ENCODE peak calls at places on chromosome 15, in nine cellular contexts. X, E, K, G, U, Y, C, H and R are unnamed samples.

GRCh38 chr15:98735895-98736617 is 87.7 kb downstream of the IGF1R start:
- DNase-seq in X (no peak), E (no peak), K (no peak), G (no peak), U (no peak), Y (no peak), C (no peak), H (no peak), R (no peak)

GRCh38 chr15:66240240-66240842 is 13.2 kb downstream of the MEGF11 start:
- DNase-seq in X (no peak), E (no peak), K (no peak), G (no peak), U (no peak), Y (no peak), C (no peak), H (no peak), R (no peak)

GRCh38 chr15:66883322-66883911 is 181.4 kb downstream of the SMAD6 start:
- DNase-seq in X (peak), E (no peak), K (peak), G (peak), U (peak), Y (peak), C (peak), H (peak), R (no peak)

GRCh38 chr15:49242820-49243219 is 72.8 kb downstream of the GALK2 start:
- DNase-seq in X (no peak), E (no peak), K (no peak), G (peak), U (peak), Y (no peak), C (no peak), H (no peak), R (no peak)

GRCh38 chr15:21269121-21269520 is 171.2 kb downstream of the POTEB3 start:
- DNase-seq in X (no peak), E (no peak), K (peak), G (no peak), U (no peak), Y (no peak), C (no peak), H (no peak), R (no peak)

GRCh38 chr15:48493084-48493762 is 152.3 kb downstream of the FBN1 start:
- DNase-seq in X (no peak), E (no peak), K (no peak), G (peak), U (peak), Y (no peak), C (no peak), H (no peak), R (no peak)

GRCh38 chr15:73325191-73325980 is 43.4 kb downstream of the HCN4 start:
- DNase-seq in X (no peak), E (no peak), K (peak), G (no peak), U (no peak), Y (no peak), C (no peak), H (no peak), R (peak)

GRCh38 chr15:38129531-38130199 is 123.0 kb upstream of the SPRED1 start:
- DNase-seq in X (peak), E (peak), K (no peak), G (peak), U (peak), Y (peak), C (no peak), H (no peak), R (peak)

GRCh38 chr15:36888018-36888992 is 212.0 kb downstream of the MEIS2 start:
- DNase-seq in X (no peak), E (no peak), K (no peak), G (no peak), U (peak), Y (no peak), C (no peak), H (no peak), R (no peak)

GRCh38 chr15:41984622-41985021 is 12.3 kb upstream of the EHD4 start:
- DNase-seq in X (no peak), E (no peak), K (no peak), G (no peak), U (no peak), Y (peak), C (no peak), H (no peak), R (no peak)

GRCh38 chr15:91075761-91076160 is 24.3 kb upstream of the SV2B start:
- DNase-seq in X (no peak), E (no peak), K (no peak), G (no peak), U (no peak), Y (no peak), C (no peak), H (no peak), R (no peak)

GRCh38 chr15:93862791-93863190 is 368.6 kb upstream of the MCTP2 start:
- DNase-seq in X (no peak), E (no peak), K (no peak), G (no peak), U (no peak), Y (no peak), C (no peak), H (no peak), R (no peak)

GRCh38 chr15:66323312-66323928 is 30.1 kb downstream of the DIS3L start:
- DNase-seq in X (no peak), E (no peak), K (no peak), G (no peak), U (no peak), Y (no peak), C (no peak), H (no peak), R (no peak)

GRCh38 chr15:36810656-36811449 is 231.4 kb downstream of the CDIN1 start:
- DNase-seq in X (no peak), E (no peak), K (no peak), G (no peak), U (no peak), Y (no peak), C (no peak), H (no peak), R (no peak)

GRCh38 chr15:71411538-71412482 is 296.5 kb downstream of the THSD4 start:
- DNase-seq in X (no peak), E (no peak), K (peak), G (peak), U (no peak), Y (no peak), C (no peak), H (no peak), R (no peak)

GRCh38 chr15:65410972-65411371 is 11.8 kb downstream of the IGDCC4 start:
- DNase-seq in X (no peak), E (no peak), K (no peak), G (no peak), U (no peak), Y (peak), C (no peak), H (no peak), R (no peak)

GRCh38 chr15:58548308-58549012 is 116.7 kb downstream of the LIPC start:
- DNase-seq in X (no peak), E (no peak), K (no peak), G (no peak), U (no peak), Y (no peak), C (no peak), H (no peak), R (no peak)

GRCh38 chr15:65638681-65639089 is 16.9 kb downstream of the SLC24A1 start:
- DNase-seq in X (no peak), E (peak), K (peak), G (peak), U (peak), Y (no peak), C (no peak), H (no peak), R (peak)

GRCh38 chr15:42101861-42102260 is 7.5 kb upstream of the PLA2G4D start:
- DNase-seq in X (no peak), E (no peak), K (no peak), G (peak), U (peak), Y (no peak), C (no peak), H (no peak), R (no peak)

GRCh38 chr15:58136731-58137130 is 1.4 kb upstream of the AQP9 start:
- DNase-seq in X (no peak), E (no peak), K (no peak), G (no peak), U (peak), Y (no peak), C (no peak), H (no peak), R (no peak)

GRCh38 chr15:73715417-73715816 is 31.2 kb downstream of the CD276 start:
- DNase-seq in X (no peak), E (no peak), K (no peak), G (no peak), U (no peak), Y (no peak), C (no peak), H (no peak), R (no peak)

GRCh38 chr15:79004336-79004735 is 59.5 kb upstream of the CTSH start:
- DNase-seq in X (no peak), E (no peak), K (peak), G (peak), U (peak), Y (no peak), C (no peak), H (no peak), R (peak)

GRCh38 chr15:46260937-46261336 is 626.1 kb downstream of the SQOR start:
- DNase-seq in X (no peak), E (no peak), K (no peak), G (no peak), U (no peak), Y (no peak), C (no peak), H (no peak), R (no peak)

GRCh38 chr15:45134682-45135604 is 5.1 kb downstream of the DUOX1 start:
- DNase-seq in X (no peak), E (no peak), K (no peak), G (no peak), U (no peak), Y (no peak), C (no peak), H (peak), R (peak)

GRCh38 chr15:63255485-63255990 is 21.9 kb upstream of the APH1B start:
- DNase-seq in X (no peak), E (no peak), K (no peak), G (no peak), U (no peak), Y (no peak), C (no peak), H (no peak), R (no peak)

GRCh38 chr15:76625267-76625666 is 279.9 kb downstream of the SCAPER start:
- DNase-seq in X (no peak), E (no peak), K (peak), G (no peak), U (no peak), Y (no peak), C (no peak), H (no peak), R (no peak)
- TF ChIP-seq CTCF in X (no peak), E (no peak), K (no peak), G (no peak), U (no peak), Y (no peak), C (no peak), H (peak), R (no peak)

GRCh38 chr15:23566070-23567050 is 886 bp downstream of the MKRN3 start:
- DNase-seq in X (no peak), E (peak), K (peak), G (peak), U (no peak), Y (no peak), C (no peak), H (no peak), R (peak)
- TF ChIP-seq CTCF in X (no peak), E (no peak), K (no peak), G (no peak), U (no peak), Y (no peak), C (no peak), H (no peak), R (no peak)

GRCh38 chr15:40106203-40107161 is 2.2 kb downstream of the BMF start:
- DNase-seq in X (no peak), E (no peak), K (peak), G (peak), U (peak), Y (peak), C (no peak), H (peak), R (no peak)
- TF ChIP-seq CTCF in X (no peak), E (no peak), K (no peak), G (no peak), U (no peak), Y (no peak), C (no peak), H (no peak), R (no peak)

GRCh38 chr15:51134416-51135199 is 39.9 kb upstream of the TNFAIP8L3 start:
- DNase-seq in X (no peak), E (no peak), K (no peak), G (no peak), U (peak), Y (no peak), C (no peak), H (no peak), R (no peak)

GRCh38 chr15:51131596-51132290 is 37.0 kb upstream of the TNFAIP8L3 start:
- DNase-seq in X (no peak), E (no peak), K (no peak), G (no peak), U (no peak), Y (no peak), C (no peak), H (no peak), R (no peak)

GRCh38 chr15:51133140-51133630 is 38.5 kb upstream of the TNFAIP8L3 start:
- DNase-seq in X (no peak), E (no peak), K (no peak), G (no peak), U (no peak), Y (no peak), C (no peak), H (no peak), R (no peak)

GRCh38 chr15:51130344-51130743 is 35.6 kb upstream of the TNFAIP8L3 start:
- DNase-seq in X (no peak), E (no peak), K (no peak), G (no peak), U (no peak), Y (no peak), C (no peak), H (no peak), R (no peak)

GRCh38 chr15:51132384-51133139 is 37.9 kb upstream of the TNFAIP8L3 start:
- DNase-seq in X (peak), E (peak), K (peak), G (peak), U (peak), Y (peak), C (no peak), H (no peak), R (peak)
- TF ChIP-seq CTCF in X (peak), E (peak), K (peak), G (peak), U (peak), Y (no peak), C (peak), H (peak), R (peak)

DNA sequence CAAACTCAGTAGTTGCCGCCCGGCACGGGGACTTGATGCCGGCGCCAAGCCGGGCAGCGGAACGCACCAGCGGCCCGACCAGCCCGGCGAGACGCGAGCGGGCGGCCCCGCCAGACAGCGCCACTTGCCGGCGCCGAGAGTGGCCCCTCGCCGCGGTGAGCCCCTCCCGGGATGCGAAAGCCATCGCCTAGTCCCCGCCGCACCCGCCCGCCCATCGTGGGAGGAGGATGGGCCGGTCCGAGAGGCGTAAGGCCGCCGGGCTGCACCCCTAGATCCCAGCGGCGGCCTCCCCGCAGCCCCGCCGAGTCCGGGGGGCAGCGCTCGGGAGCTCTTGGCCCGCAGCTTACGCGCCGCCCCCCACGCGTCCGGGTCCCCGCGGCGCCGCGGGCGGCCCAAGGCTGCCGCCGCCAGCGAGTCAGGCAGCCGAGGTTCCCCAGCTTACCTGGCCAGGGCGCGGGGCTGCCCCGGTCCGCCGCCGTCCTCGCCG is 609 bp downstream of the GOLGA8A start:
- DNase-seq in X (peak), E (peak), K (no peak), G (peak), U (peak), Y (no peak), C (peak), H (peak), R (peak)
- TF ChIP-seq CTCF in X (no peak), E (no peak), K (no peak), G (peak), U (no peak), Y (no peak), C (no peak), H (peak), R (no peak)

GRCh38 chr15:56249080-56249479 is 5.4 kb upstream of the RFX7 start:
- DNase-seq in X (no peak), E (no peak), K (peak), G (peak), U (peak), Y (no peak), C (no peak), H (no peak), R (no peak)
- TF ChIP-seq CTCF in X (no peak), E (peak), K (peak), G (peak), U (peak), Y (no peak), C (peak), H (peak), R (no peak)

DNA sequence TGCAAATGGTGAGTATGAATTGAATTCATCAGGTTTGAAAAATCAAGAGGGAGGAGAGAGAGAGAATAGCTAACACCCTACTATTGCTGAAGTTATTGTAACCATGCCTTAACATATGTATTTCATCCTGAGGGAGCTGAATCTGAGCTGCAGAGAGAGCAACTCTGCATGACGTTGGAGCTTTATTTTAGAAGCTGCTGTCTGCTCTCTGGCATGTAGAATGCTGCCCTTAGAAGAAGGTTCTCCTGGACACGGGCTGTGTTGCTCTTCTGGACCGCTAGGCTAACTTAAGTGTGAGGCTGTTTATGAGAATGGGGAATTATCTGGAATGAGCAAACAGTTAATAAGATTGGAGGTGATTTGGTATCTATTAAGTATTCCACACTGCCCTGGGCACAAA is 814.6 kb downstream of the AGBL1 start:
- DNase-seq in X (no peak), E (no peak), K (no peak), G (no peak), U (no peak), Y (no peak), C (no peak), H (no peak), R (no peak)
- TF ChIP-seq CTCF in X (no peak), E (no peak), K (no peak), G (no peak), U (no peak), Y (no peak), C (no peak), H (no peak), R (no peak)

DNA sequence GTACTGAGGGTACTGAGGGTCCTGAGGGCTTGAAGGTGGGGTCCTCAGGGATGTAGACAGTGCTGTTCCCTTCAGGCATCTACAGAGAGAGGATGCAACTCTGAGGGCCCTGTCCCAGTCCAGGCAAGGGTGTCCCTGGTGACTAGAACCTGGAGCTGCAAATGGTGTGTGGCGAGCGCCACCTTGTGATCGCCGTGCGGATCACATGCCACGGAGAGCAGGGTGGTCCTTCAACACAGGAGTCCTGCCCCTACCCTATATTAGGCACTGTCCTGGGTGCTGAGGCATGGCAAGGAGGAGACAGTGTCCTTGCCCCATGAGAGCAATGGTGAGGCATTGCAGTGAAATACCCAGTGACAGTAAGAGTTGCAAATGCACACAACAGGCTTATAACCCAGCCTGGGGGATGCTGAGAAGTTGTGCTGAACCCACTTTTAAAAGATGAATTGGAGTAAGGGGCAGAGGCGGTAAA is 23.6 kb downstream of the RHCG start:
- DNase-seq in X (no peak), E (peak), K (peak), G (peak), U (peak), Y (no peak), C (peak), H (peak), R (peak)
- TF ChIP-seq CTCF in X (no peak), E (peak), K (peak), G (peak), U (peak), Y (no peak), C (peak), H (peak), R (peak)

GRCh38 chr15:54273928-54274327 is 295.7 kb downstream of the UNC13C start:
- DNase-seq in X (no peak), E (no peak), K (peak), G (no peak), U (no peak), Y (no peak), C (no peak), H (no peak), R (peak)
- TF ChIP-seq CTCF in X (no peak), E (peak), K (no peak), G (no peak), U (no peak), Y (no peak), C (peak), H (peak), R (no peak)